ENCODE peak calls at places on chromosomes 4 and X, in ten cellular contexts. K is psoas muscle; W is PC-3; N is CD4-positive, alpha-beta T cell; E is coronary artery; G is MM.1S; B is tibial artery; R is PC-9; L is cardiac muscle cell; P is H1. F is an unnamed sample.

GRCh38 chr4:3223986-3224748 is 24.8 kb upstream of the MSANTD1 start:
- DNase-seq in K (peak; percentile 15), W (no peak), N (no peak), E (no peak), G (no peak), B (no peak), R (no peak), L (no peak), P (no peak), F (no peak)

GRCh38 chrX:69524765-69525164 is 20.6 kb downstream of the NALF2 start:
- DNase-seq in K (no peak), W (no peak), N (no peak), E (peak; percentile 38), G (no peak), B (no peak), R (no peak), L (no peak), P (no peak), F (no peak)

GRCh38 chr4:180449395-180449956 is 1793.7 kb upstream of the TENM3 start:
- DNase-seq in K (no peak), W (peak; percentile 57), N (no peak), E (no peak), G (peak; percentile 39), B (no peak), R (no peak), L (peak; percentile 2), P (peak; percentile 7), F (no peak)

GRCh38 chr4:110953191-110953590 is 330.3 kb upstream of the PITX2 start:
- DNase-seq in K (no peak), W (no peak), N (no peak), E (no peak), G (no peak), B (no peak), R (no peak), L (no peak), P (no peak), F (no peak)

GRCh38 chrX:13366698-13367097 is 46.8 kb upstream of the ATXN3L start:
- DNase-seq in K (no peak), W (no peak), N (no peak), E (no peak), G (no peak), B (no peak), R (no peak), L (no peak), P (no peak), F (no peak)

GRCh38 chr4:47374477-47374876 is 89.0 kb downstream of the COMMD8 start:
- DNase-seq in K (no peak), W (peak; percentile 19), N (no peak), E (no peak), G (no peak), B (no peak), R (no peak), L (no peak), P (no peak), F (peak; percentile 32)

GRCh38 chrX:134685662-134686061 is 27.4 kb upstream of the PLAC1 start:
- DNase-seq in K (peak; percentile 52), W (no peak), N (no peak), E (no peak), G (no peak), B (no peak), R (no peak), L (peak; percentile 33), P (no peak), F (no peak)

GRCh38 chrX:18931972-18932371 is 51.9 kb downstream of the PHKA2 start:
- DNase-seq in K (no peak), W (peak; percentile 58), N (no peak), E (no peak), G (peak; percentile 8), B (no peak), R (no peak), L (peak; percentile 41), P (no peak), F (no peak)

GRCh38 chrX:13101439-13102139 is 57.2 kb upstream of the FAM9C start:
- DNase-seq in K (peak; percentile 71), W (peak; percentile 91), N (peak; percentile 32), E (peak; percentile 82), G (no peak), B (peak; percentile 81), R (peak; percentile 93), L (peak; percentile 84), P (no peak), F (no peak)

GRCh38 chr4:74675673-74676279 is 118.5 kb downstream of the BTC start:
- DNase-seq in K (no peak), W (peak; percentile 82), N (no peak), E (no peak), G (peak; percentile 71), B (no peak), R (no peak), L (peak; percentile 85), P (no peak), F (peak; percentile 38)

GRCh38 chr4:122639181-122639580 is 18.3 kb upstream of the IL21 start:
- DNase-seq in K (no peak), W (peak; percentile 62), N (no peak), E (no peak), G (peak; percentile 18), B (no peak), R (no peak), L (no peak), P (no peak), F (no peak)

GRCh38 chr4:1348014-1348513 is 1.1 kb downstream of the UVSSA start:
- DNase-seq in K (no peak), W (no peak), N (no peak), E (no peak), G (peak; percentile 5), B (no peak), R (no peak), L (no peak), P (no peak), F (no peak)

GRCh38 chrX:48938721-48939416 is 18.5 kb downstream of the OTUD5 start:
- DNase-seq in K (no peak), W (no peak), N (peak; percentile 64), E (no peak), G (peak; percentile 96), B (no peak), R (no peak), L (no peak), P (no peak), F (no peak)

GRCh38 chr4:146522862-146523205 is 1.1 kb upstream of the SLC10A7 start:
- DNase-seq in K (no peak), W (peak; percentile 24), N (no peak), E (no peak), G (no peak), B (no peak), R (no peak), L (peak; percentile 7), P (no peak), F (no peak)
- H3K27ac ChIP-seq in K (peak overlapping the region; percentile 82), W (no peak overlapping the region), N (peak overlapping the region; percentile 62), E (peak overlapping the region; percentile 78), G (peak overlapping the region; percentile 84), B (peak overlapping the region; percentile 79), R (no peak overlapping the region), L (no peak overlapping the region), P (no peak overlapping the region), F (peak overlapping the region; percentile 83)

GRCh38 chrX:15855562-15856256 is 1.1 kb upstream of the AP1S2 start:
- DNase-seq in K (no peak), W (no peak), N (no peak), E (no peak), G (peak; percentile 20), B (no peak), R (no peak), L (no peak), P (no peak), F (no peak)

GRCh38 chrX:15853586-15854079 is 980 bp downstream of the AP1S2 start:
- DNase-seq in K (no peak), W (peak; percentile 15), N (no peak), E (no peak), G (no peak), B (no peak), R (no peak), L (peak; percentile 4), P (no peak), F (no peak)

GRCh38 chrX:15854080-15854655 is 445 bp downstream of the AP1S2 start:
- DNase-seq in K (peak; percentile 80), W (peak; percentile 22), N (peak; percentile 19), E (peak; percentile 79), G (peak; percentile 35), B (peak; percentile 39), R (peak; percentile 36), L (peak; percentile 9), P (no peak), F (no peak)

GRCh38 chrX:15856580-15856979 is 2.0 kb upstream of the AP1S2 start:
- DNase-seq in K (no peak), W (no peak), N (no peak), E (no peak), G (no peak), B (no peak), R (no peak), L (no peak), P (no peak), F (no peak)

GRCh38 chrX:15854712-15855561 is at the start of gene AP1S2:
- DNase-seq in K (peak; percentile 97), W (peak; percentile 93), N (peak; percentile 89), E (peak; percentile 97), G (peak; percentile 91), B (peak; percentile 85), R (peak; percentile 81), L (peak; percentile 95), P (peak; percentile 75), F (peak; percentile 66)
- TF ChIP-seq CTCF in K (no peak), W (no peak), N (no peak), E (no peak), G (no peak), B (no peak), R (no peak), L (no peak), P (no peak), F (no peak)

GRCh38 chr4:4439782-4440181 is 52.9 kb downstream of the NSG1 start:
- DNase-seq in K (no peak), W (no peak), N (no peak), E (no peak), G (no peak), B (no peak), R (no peak), L (peak; percentile 7), P (no peak), F (peak; percentile 39)

GRCh38 chr4:4437798-4438470 is 51.0 kb downstream of the NSG1 start:
- DNase-seq in K (no peak), W (no peak), N (no peak), E (no peak), G (no peak), B (no peak), R (no peak), L (no peak), P (no peak), F (no peak)

GRCh38 chr4:4438891-4439290 is 52.0 kb downstream of the NSG1 start:
- DNase-seq in K (no peak), W (no peak), N (no peak), E (no peak), G (no peak), B (no peak), R (no peak), L (no peak), P (no peak), F (no peak)

GRCh38 chr4:4443821-4444220 is 56.9 kb downstream of the NSG1 start:
- DNase-seq in K (no peak), W (peak; percentile 15), N (no peak), E (no peak), G (no peak), B (no peak), R (no peak), L (peak; percentile 55), P (no peak), F (peak; percentile 21)

GRCh38 chr4:4440333-4441061 is 53.6 kb downstream of the NSG1 start:
- DNase-seq in K (no peak), W (no peak), N (no peak), E (no peak), G (no peak), B (no peak), R (no peak), L (no peak), P (no peak), F (no peak)
- H3K27ac ChIP-seq in K (no peak overlapping the region), W (no peak overlapping the region), N (no peak overlapping the region), E (no peak overlapping the region), G (no peak overlapping the region), B (no peak overlapping the region), R (no peak overlapping the region), L (no peak overlapping the region), P (no peak overlapping the region), F (no peak overlapping the region)

GRCh38 chr4:167290684-167291083 is 56.4 kb upstream of the SPOCK3 start:
- DNase-seq in K (no peak), W (peak; percentile 42), N (no peak), E (no peak), G (peak; percentile 23), B (no peak), R (no peak), L (peak; percentile 34), P (no peak), F (no peak)
- TF ChIP-seq CTCF in K (peak; percentile 30), W (peak; percentile 63), N (no peak), E (no peak), G (peak; percentile 36), B (peak; percentile 5), R (peak; percentile 55), L (no peak), P (peak; percentile 20), F (no peak)